ENCODE peak calls at places on chromosomes 2 and 18, in six cellular contexts. D is B cell, T is HL-60, L is WTC11, E is HCT116, B is progenitor cell of endocrine pancreas. V is an unnamed sample.

GRCh38 chr18:32368170-32368569 is 102.5 kb downstream of the GAREM1 start:
- DNase-seq in E (no peak), D (no peak), B (no peak), T (no peak), L (no peak), V (no peak)

GRCh38 chr2:196291873-196292800 is 120.8 kb upstream of the STK17B start:
- DNase-seq in E (peak), D (no peak), T (no peak), B (no peak), L (no peak), V (no peak)

GRCh38 chr18:49238433-49239042 is 221.9 kb downstream of the DYM start:
- DNase-seq in L (no peak), D (no peak), E (peak), T (peak), B (no peak), V (peak)

GRCh38 chr2:157304811-157305712 is 20.6 kb downstream of the ERMN start:
- DNase-seq in D (no peak), L (no peak), E (no peak), T (no peak), B (no peak), V (no peak)

GRCh38 chr18:35713545-35713944 is 132.0 kb downstream of the GALNT1 start:
- DNase-seq in L (no peak), D (no peak), B (no peak), E (no peak), T (no peak), V (no peak)

GRCh38 chr2:168567840-168568239 is 111.8 kb downstream of the CERS6 start:
- DNase-seq in L (no peak), D (no peak), T (no peak), B (no peak), E (no peak), V (no peak)

GRCh38 chr18:12769644-12770440 is 67.0 kb downstream of the PSMG2 start:
- DNase-seq in L (no peak), T (no peak), E (no peak), D (no peak), B (no peak), V (no peak)

GRCh38 chr2:122634261-122634660 is 878.8 kb downstream of the TSN start:
- DNase-seq in E (no peak), D (no peak), B (no peak), T (no peak), L (no peak), V (no peak)

GRCh38 chr2:9306910-9307309 is 100.3 kb downstream of the ASAP2 start:
- DNase-seq in D (no peak), T (no peak), E (no peak), B (no peak), L (no peak), V (no peak)

GRCh38 chr2:33042819-33043218 is 96.1 kb downstream of the LTBP1 start:
- DNase-seq in B (no peak), D (no peak), T (no peak), L (no peak), E (no peak), V (no peak)

GRCh38 chr18:57898506-57899124 is 95.5 kb upstream of the ATP8B1 start:
- DNase-seq in B (no peak), L (no peak), E (no peak), D (no peak), T (peak), V (no peak)

GRCh38 chr2:165778187-165778556 is 15.9 kb downstream of the GALNT3 start:
- DNase-seq in L (no peak), E (no peak), D (no peak), B (no peak), T (no peak), V (no peak)

DNA sequence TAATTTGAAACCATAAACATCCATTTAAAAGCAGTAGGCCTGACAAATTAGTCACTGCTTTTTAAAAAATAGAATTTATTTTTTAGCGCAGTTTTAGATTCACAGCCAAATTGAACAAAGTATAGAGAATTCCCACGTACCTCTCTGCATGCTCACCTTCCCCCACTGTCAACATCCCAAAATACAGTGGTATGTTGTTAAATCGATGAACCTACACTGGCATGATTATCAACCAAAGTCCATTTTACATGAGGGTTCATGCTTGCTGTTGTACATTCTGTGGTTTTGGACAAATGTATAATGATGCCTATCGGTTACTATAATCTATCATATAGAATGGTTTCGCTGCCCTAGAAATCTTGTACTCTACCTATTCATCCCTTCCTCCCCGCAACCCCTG is 5.6 kb upstream of the ELOA2 start:
- DNase-seq in D (no peak), E (no peak), T (no peak), L (no peak), B (no peak), V (no peak)
- TF ChIP-seq CTCF in D (no peak), E (no peak), T (no peak), L (no peak), B (no peak), V (no peak)

GRCh38 chr2:160510617-160511016 is 17.0 kb upstream of the RBMS1 start:
- DNase-seq in D (no peak), T (no peak), L (no peak), E (no peak), B (no peak), V (no peak)
- TF ChIP-seq CTCF in D (no peak), T (no peak), L (no peak), E (no peak), B (no peak), V (no peak)

GRCh38 chr2:149087751-149088150 is 49.3 kb downstream of the LYPD6B start:
- DNase-seq in B (no peak), D (no peak), E (no peak), L (no peak), T (no peak), V (peak)
- TF ChIP-seq CTCF in B (peak), D (no peak), E (peak), L (peak), T (peak), V (peak)

DNA sequence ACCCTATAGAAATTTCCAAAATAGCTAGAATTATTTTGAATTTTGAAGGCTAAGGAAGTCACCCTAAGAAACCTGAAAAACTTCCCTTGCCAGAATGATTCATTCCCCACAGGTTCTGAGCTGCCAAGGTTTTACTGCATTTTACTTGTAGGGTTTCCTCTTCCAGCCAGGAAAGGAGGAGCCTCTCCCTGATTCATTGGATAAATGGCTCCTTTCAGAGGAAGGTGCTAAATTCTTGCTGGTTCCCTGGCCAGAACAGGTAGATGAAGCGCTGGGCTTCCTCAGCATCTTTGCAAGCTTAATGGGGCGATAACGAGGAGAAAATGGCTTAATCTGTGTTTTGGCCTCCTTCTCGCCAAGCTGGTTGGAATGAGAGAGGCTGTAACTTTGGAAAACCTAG is 279.6 kb upstream of the SLC14A2 start:
- DNase-seq in D (no peak), T (no peak), B (no peak), L (no peak), E (no peak), V (no peak)
- TF ChIP-seq CTCF in D (no peak), T (no peak), B (no peak), L (no peak), E (no peak), V (no peak)

GRCh38 chr2:217835931-217836881 is 166.6 kb downstream of the TNS1 start:
- DNase-seq in E (no peak), B (no peak), L (no peak), T (peak), D (no peak), V (no peak)

GRCh38 chr2:217837530-217837929 is 165.3 kb downstream of the TNS1 start:
- DNase-seq in B (no peak), E (no peak), D (no peak), T (no peak), L (no peak), V (no peak)

GRCh38 chr2:217838409-217838831 is 164.4 kb downstream of the TNS1 start:
- DNase-seq in D (no peak), L (no peak), E (no peak), T (no peak), B (no peak), V (no peak)

GRCh38 chr2:217834744-217835513 is 167.9 kb downstream of the TNS1 start:
- DNase-seq in D (no peak), E (no peak), T (no peak), L (no peak), B (no peak), V (no peak)

DNA sequence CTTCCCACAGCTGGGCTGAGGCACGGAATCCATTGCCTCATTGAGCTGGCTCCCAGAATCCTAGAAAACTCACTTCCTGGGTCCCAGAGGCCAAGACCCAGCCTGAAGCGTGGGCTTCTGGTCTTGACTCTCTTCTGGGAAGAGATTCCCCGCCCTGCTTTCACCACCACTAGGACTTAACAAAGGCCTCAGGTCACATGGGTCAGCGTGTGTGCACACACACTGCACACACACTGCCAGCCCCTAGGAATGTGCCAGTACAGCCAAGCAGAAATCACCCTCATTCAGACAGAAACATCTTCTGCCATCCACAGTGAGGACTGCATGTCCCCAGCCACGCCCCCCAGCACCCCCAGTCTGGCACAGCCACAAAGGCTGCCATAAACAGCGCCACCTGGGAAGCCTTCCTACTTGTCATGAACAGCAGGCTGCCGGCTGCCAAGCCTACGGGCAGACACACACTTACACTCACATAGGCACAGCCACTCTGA is 165.7 kb downstream of the TNS1 start:
- DNase-seq in L (peak), D (no peak), T (no peak), B (no peak), E (peak), V (no peak)
- TF ChIP-seq CTCF in L (no peak), D (no peak), T (no peak), B (peak), E (peak), V (no peak)

GRCh38 chr2:96470636-96471035 is 34.5 kb downstream of the NEURL3 start:
- DNase-seq in D (peak), T (no peak), B (peak), E (no peak), L (peak), V (peak)
- TF ChIP-seq CTCF in D (peak), T (peak), B (peak), E (no peak), L (peak), V (peak)

DNA sequence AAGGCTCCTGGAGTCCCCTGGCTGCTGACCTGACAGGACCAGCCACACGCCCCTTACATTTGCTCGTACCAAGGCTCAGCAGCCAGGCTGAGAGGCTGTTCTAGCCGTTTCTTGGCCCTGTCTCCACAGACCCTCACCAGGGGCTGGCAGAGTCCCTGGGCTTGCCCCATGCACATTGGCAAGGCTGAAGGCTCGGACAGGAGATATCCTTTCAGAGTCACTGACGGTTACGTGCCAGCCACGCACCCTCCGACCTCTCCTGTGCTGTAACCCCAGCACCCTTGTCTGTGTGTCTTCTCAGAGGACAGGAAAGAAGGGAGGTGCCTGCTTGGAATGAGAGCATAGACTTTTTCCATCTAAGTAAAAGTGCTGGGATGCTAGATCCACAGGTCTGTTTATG is 40.8 kb downstream of the COPS8 start:
- DNase-seq in L (no peak), D (no peak), T (no peak), B (no peak), E (no peak), V (no peak)
- TF ChIP-seq CTCF in L (no peak), D (no peak), T (no peak), B (no peak), E (no peak), V (no peak)

GRCh38 chr18:77366725-77367641 is 117.3 kb downstream of the GALR1 start:
- DNase-seq in B (peak), L (no peak), D (no peak), T (no peak), E (no peak), V (no peak)
- TF ChIP-seq CTCF in B (no peak), L (no peak), D (no peak), T (no peak), E (no peak), V (no peak)

GRCh38 chr2:40935349-40935748 is 483.5 kb upstream of the SLC8A1 start:
- DNase-seq in E (no peak), D (no peak), L (peak), B (no peak), T (no peak), V (no peak)
- TF ChIP-seq CTCF in E (no peak), D (no peak), L (no peak), B (peak), T (no peak), V (no peak)

GRCh38 chr2:5665066-5665465 is 27.1 kb upstream of the SOX11 start:
- DNase-seq in B (no peak), T (no peak), E (no peak), D (no peak), L (no peak), V (no peak)
- TF ChIP-seq CTCF in B (no peak), T (no peak), E (no peak), D (no peak), L (no peak), V (no peak)